ENCODE peak calls at places on chromosomes 3 and 15, in four cellular contexts. Y is mesendoderm; J is GM23338; N is activated CD4-positive, alpha-beta T cell treated with anti-CD3 and anti-CD28 coated beads for 36 hours. M is an unnamed sample.

GRCh38 chr3:24387493-24387892 is 107.2 kb downstream of the THRB start:
- DNase-seq in J (no peak), N (no peak), Y (no peak), M (peak)

GRCh38 chr3:128174645-128175590 is 21.6 kb downstream of the EEFSEC start:
- DNase-seq in Y (no peak), N (no peak), J (peak), M (no peak)

GRCh38 chr3:147411235-147411607 is 2.1 kb downstream of the ZIC1 start:
- DNase-seq in Y (peak), N (no peak), J (peak), M (no peak)

GRCh38 chr3:139455855-139456254 is 20.5 kb downstream of the RBP2 start:
- DNase-seq in J (peak), N (no peak), Y (peak), M (no peak)

GRCh38 chr3:126268866-126269265 is 88.3 kb downstream of the KLF15 start:
- DNase-seq in Y (no peak), J (no peak), N (no peak), M (no peak)

GRCh38 chr15:80645494-80646065 is 49.5 kb upstream of the ABHD17C start:
- DNase-seq in Y (no peak), N (no peak), J (no peak), M (peak)

GRCh38 chr3:165185707-165186327 is 10.4 kb downstream of the SLITRK3 start:
- DNase-seq in J (peak), Y (peak), N (peak), M (peak)

GRCh38 chr3:141421639-141422319 is 53.5 kb downstream of the ZBTB38 start:
- DNase-seq in Y (peak), J (no peak), N (no peak), M (peak)

GRCh38 chr3:146035366-146035765 is 125.6 kb downstream of the PLOD2 start:
- DNase-seq in J (no peak), N (no peak), Y (no peak), M (no peak)

GRCh38 chr15:85455851-85456250 is 75.4 kb downstream of the AKAP13 start:
- DNase-seq in N (no peak), Y (no peak), J (no peak), M (no peak)

GRCh38 chr15:74531144-74531811 is 9.7 kb upstream of the ARID3B start:
- DNase-seq in J (peak), N (no peak), Y (peak), M (peak)

GRCh38 chr15:77907824-77908751 is 169.4 kb downstream of the TBC1D2B start:
- DNase-seq in N (peak), Y (peak), J (peak), M (peak)

GRCh38 chr3:49879721-49880120 is 10.0 kb upstream of the CAMKV start:
- DNase-seq in N (no peak), J (no peak), Y (no peak), M (no peak)

GRCh38 chr15:75835990-75836952 is 7.0 kb upstream of the UBE2Q2 start:
- DNase-seq in J (no peak), Y (no peak), N (no peak), M (peak)

GRCh38 chr3:124322309-124322880 is 330.5 kb upstream of the ROPN1 start:
- DNase-seq in Y (no peak), N (no peak), J (no peak), M (peak)

GRCh38 chr3:11574981-11575669 is 68.6 kb downstream of the VGLL4 start:
- DNase-seq in J (no peak), N (no peak), Y (no peak), M (no peak)

GRCh38 chr3:170180107-170180951 is 1.2 kb downstream of the PHC3 start:
- DNase-seq in J (no peak), Y (peak), N (peak), M (peak)

GRCh38 chr3:149969110-149969944 is 1.4 kb downstream of the PFN2 start:
- DNase-seq in Y (peak), J (peak), N (no peak), M (peak)

GRCh38 chr15:83809345-83809744 is 155.4 kb downstream of the ADAMTSL3 start:
- DNase-seq in Y (no peak), N (no peak), J (no peak), M (no peak)

GRCh38 chr3:1183320-1184048 is 90.7 kb downstream of the CNTN6 start:
- DNase-seq in Y (no peak), J (no peak), N (no peak), M (peak)

GRCh38 chr15:85312925-85313324 is 67.5 kb upstream of the AKAP13 start:
- DNase-seq in J (peak), N (no peak), Y (peak), M (no peak)

GRCh38 chr15:53586815-53587214 is 172.6 kb downstream of the WDR72 start:
- DNase-seq in N (peak), J (peak), Y (peak), M (no peak)

GRCh38 chr15:87753539-87753938 is 503.0 kb downstream of the NTRK3 start:
- DNase-seq in J (peak), Y (peak), N (no peak), M (no peak)

GRCh38 chr3:188468672-188469071 is 314.7 kb downstream of the LPP start:
- DNase-seq in Y (no peak), J (no peak), N (no peak), M (peak)

GRCh38 chr3:154040283-154040682 is 80.9 kb upstream of the ARHGEF26 start:
- DNase-seq in J (no peak), Y (no peak), N (no peak), M (no peak)

GRCh38 chr3:12891985-12892839 is 50.8 kb upstream of the RPL32 start:
- DNase-seq in Y (peak), J (peak), N (peak), M (peak)

M was measured in astrocyte.